ENCODE peak calls at places on chromosomes 4 and X, in four cellular contexts. B, O, Y and W are unnamed samples.

GRCh38 chrX:104419211-104419610 is 146.8 kb upstream of the IL1RAPL2 start:
- DNase-seq in B (no peak), O (no peak), Y (no peak), W (no peak)

GRCh38 chrX:30504309-30504708 is 73.3 kb downstream of the TASL start:
- DNase-seq in B (no peak), O (peak), Y (no peak), W (no peak)

GRCh38 chr4:20493761-20494353 is 206.4 kb upstream of the PACRGL start:
- DNase-seq in B (no peak), O (no peak), Y (no peak), W (no peak)

GRCh38 chr4:142683997-142684396 is 162.1 kb downstream of the INPP4B start:
- DNase-seq in B (no peak), O (no peak), Y (no peak), W (no peak)

GRCh38 chrX:13369541-13370140 is 49.8 kb upstream of the ATXN3L start:
- DNase-seq in B (peak), O (no peak), Y (no peak), W (peak)

GRCh38 chr4:108008721-108009120 is 19.0 kb downstream of the HADH start:
- DNase-seq in B (no peak), O (no peak), Y (no peak), W (no peak)

GRCh38 chr4:39526810-39527295 is 386 bp downstream of the UGDH start:
- DNase-seq in B (no peak), O (peak), Y (no peak), W (no peak)

GRCh38 chr4:118911162-118911791 is 22.6 kb downstream of the SYNPO2 start:
- DNase-seq in B (no peak), O (no peak), Y (no peak), W (no peak)

GRCh38 chrX:43165343-43165920 is 387.5 kb upstream of the PPP1R2C start:
- DNase-seq in B (no peak), O (no peak), Y (no peak), W (no peak)

GRCh38 chr4:41437264-41437566 is 100.7 kb upstream of the LIMCH1 start:
- DNase-seq in B (no peak), O (no peak), Y (no peak), W (no peak)

GRCh38 chrX:30943984-30944383 is 54.9 kb upstream of the TAB3 start:
- DNase-seq in B (no peak), O (no peak), Y (no peak), W (no peak)

GRCh38 chr4:8176547-8177399 is 18.2 kb upstream of the ABLIM2 start:
- DNase-seq in B (peak), O (peak), Y (no peak), W (peak)

GRCh38 chr4:75126058-75126457 is 193.1 kb downstream of the PARM1 start:
- DNase-seq in B (no peak), O (no peak), Y (no peak), W (no peak)

GRCh38 chr4:20017035-20017434 is 234.7 kb upstream of the SLIT2 start:
- DNase-seq in B (no peak), O (no peak), Y (no peak), W (no peak)

GRCh38 chrX:110851780-110852179 is 56.2 kb upstream of the CHRDL1 start:
- DNase-seq in B (no peak), O (no peak), Y (no peak), W (no peak)

GRCh38 chrX:107662824-107663223 is 34.5 kb downstream of the PRPS1 start:
- DNase-seq in B (no peak), O (no peak), Y (no peak), W (no peak)

GRCh38 chr4:110852793-110853192 is 229.9 kb upstream of the PITX2 start:
- DNase-seq in B (no peak), O (no peak), Y (no peak), W (no peak)

GRCh38 chrX:72659726-72660125 is 54.4 kb downstream of the PHKA1 start:
- DNase-seq in B (no peak), O (no peak), Y (no peak), W (no peak)

GRCh38 chr4:107988763-107989035 is 990 bp upstream of the HADH start:
- DNase-seq in B (no peak), O (no peak), Y (peak), W (no peak)

GRCh38 chr4:188246488-188246887 is 107.2 kb downstream of the TRIML1 start:
- DNase-seq in B (no peak), O (no peak), Y (no peak), W (no peak)